ENCODE peak calls at places on chromosomes 5 and 9, in five cellular contexts. E, B, M, A and Q are unnamed samples.

GRCh38 chr5:140075371-140075770 is 32.3 kb upstream of the NRG2 start:
- DNase-seq in M (peak), E (no peak), A (no peak), B (no peak), Q (no peak)

GRCh38 chr9:92685022-92685421 is 15.1 kb upstream of the IPPK start:
- DNase-seq in E (no peak), B (no peak), A (no peak), M (no peak), Q (no peak)

GRCh38 chr9:136723362-136723976 is 11.1 kb downstream of the DIPK1B start:
- DNase-seq in A (no peak), B (no peak), M (no peak), E (no peak), Q (no peak)

GRCh38 chr5:168286386-168286785 is 5.1 kb upstream of the WWC1 start:
- DNase-seq in M (no peak), A (no peak), B (no peak), E (no peak), Q (no peak)

GRCh38 chr9:34158362-34158869 is 20.4 kb upstream of the UBAP1 start:
- DNase-seq in E (no peak), M (peak), A (no peak), B (no peak), Q (no peak)

GRCh38 chr9:111949919-111950318 is 53.3 kb downstream of the UGCG start:
- DNase-seq in B (no peak), A (no peak), M (peak), E (no peak), Q (no peak)

GRCh38 chr9:110278080-110278707 is 21.9 kb upstream of the TXN start:
- DNase-seq in E (no peak), B (no peak), A (no peak), M (peak), Q (no peak)

GRCh38 chr5:159850192-159850573 is 66.1 kb upstream of the ADRA1B start:
- DNase-seq in M (no peak), A (no peak), E (no peak), B (no peak), Q (no peak)

GRCh38 chr5:172492097-172492840 is 37.9 kb upstream of the SH3PXD2B start:
- DNase-seq in B (no peak), A (no peak), M (no peak), E (no peak), Q (no peak)

DNA sequence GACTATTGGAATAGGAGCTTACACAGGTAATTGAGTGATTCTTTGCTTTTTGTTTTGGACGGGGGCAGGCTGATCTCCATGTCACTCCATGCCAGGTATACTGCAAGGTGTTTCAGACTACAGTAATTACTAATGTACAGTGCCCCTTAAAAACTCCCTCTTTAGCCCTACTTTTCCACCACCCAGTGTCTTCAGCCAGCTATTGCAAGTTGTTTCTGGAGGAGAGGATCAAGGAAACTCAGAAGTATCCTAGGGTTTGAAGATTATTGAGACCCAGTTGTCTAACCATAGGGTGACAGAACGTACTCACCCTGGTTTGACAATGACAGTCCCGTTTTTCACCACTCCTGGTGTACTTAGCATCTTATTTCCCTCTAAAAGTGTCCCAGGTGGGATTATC is 13.4 kb downstream of the CFAP95 start:
- DNase-seq in B (no peak), E (no peak), M (no peak), A (no peak), Q (no peak)
- TF ChIP-seq CTCF in B (no peak), E (no peak), M (no peak), A (no peak), Q (no peak)

GRCh38 chr5:107668933-107669542 is 1.7 kb downstream of the EFNA5 start:
- DNase-seq in M (peak), A (peak), E (no peak), B (peak), Q (no peak)
- TF ChIP-seq CTCF in M (no peak), A (peak), E (peak), B (no peak), Q (no peak)

DNA sequence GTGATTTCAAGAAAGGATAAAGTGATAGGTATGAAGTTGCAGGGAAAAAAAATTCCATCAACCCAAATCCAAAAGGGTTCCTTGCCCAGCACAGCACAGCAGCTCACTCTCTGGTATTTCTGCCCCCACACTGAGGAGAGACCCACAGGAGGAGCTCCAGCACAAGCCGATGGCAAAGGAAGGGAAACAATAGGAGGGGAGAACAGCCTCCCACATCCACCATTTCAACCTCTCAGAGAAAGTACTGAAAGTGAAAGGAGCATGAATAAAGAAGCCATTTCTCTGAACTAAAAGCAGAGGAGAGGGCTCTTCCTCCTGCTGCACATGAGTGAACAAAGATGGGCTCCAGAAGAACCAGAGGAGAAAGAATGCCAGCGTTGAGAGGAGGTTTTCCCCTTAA is 54.9 kb upstream of the ZSWIM6 start:
- DNase-seq in E (no peak), B (no peak), A (peak), M (peak), Q (no peak)
- TF ChIP-seq CTCF in E (no peak), B (no peak), A (peak), M (peak), Q (no peak)

GRCh38 chr5:83956386-83956785 is 235.7 kb upstream of the HAPLN1 start:
- DNase-seq in A (no peak), B (no peak), M (no peak), E (no peak), Q (no peak)
- TF ChIP-seq CTCF in A (no peak), B (no peak), M (no peak), E (no peak), Q (no peak)

DNA sequence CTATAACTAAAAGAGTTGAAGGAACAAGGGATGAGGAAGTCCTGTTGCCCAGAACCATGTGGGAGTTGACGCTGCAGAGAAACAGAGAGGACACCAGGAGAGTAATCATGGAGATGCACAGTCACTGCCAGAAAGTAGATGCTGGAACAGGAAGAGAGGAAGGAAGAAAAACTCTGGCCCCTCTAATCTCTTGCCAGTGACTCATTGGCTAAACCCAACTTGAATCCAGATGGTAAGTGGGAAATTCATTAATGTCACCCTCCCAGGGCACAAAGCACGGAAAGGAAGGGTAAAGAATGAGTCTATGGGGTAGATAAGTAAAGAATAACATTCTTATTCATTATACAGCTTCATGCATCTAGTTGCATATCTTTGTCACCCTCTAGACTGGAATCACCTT is 631.9 kb downstream of the PRELID2 start:
- DNase-seq in E (no peak), M (no peak), B (no peak), A (no peak), Q (no peak)
- TF ChIP-seq CTCF in E (no peak), M (no peak), B (no peak), A (no peak), Q (no peak)